ENCODE peak calls at places on chromosome 18, in five cellular contexts. B, W, Z, K and V are unnamed samples.

GRCh38 chr18:63003899-63004298 is 288.6 kb downstream of the PHLPP1 start:
- DNase-seq in W (no peak), Z (no peak), K (no peak), B (no peak), V (no peak)

GRCh38 chr18:63749489-63749888 is 25.7 kb upstream of the SERPINB7 start:
- DNase-seq in B (no peak), Z (no peak), W (no peak), K (no peak), V (no peak)

GRCh38 chr18:47758000-47758399 is 172.5 kb downstream of the SMAD2 start:
- DNase-seq in Z (no peak), W (no peak), K (no peak), B (no peak), V (no peak)

GRCh38 chr18:60755134-60755533 is 382.6 kb upstream of the MC4R start:
- DNase-seq in K (no peak), B (no peak), W (no peak), Z (no peak), V (no peak)

GRCh38 chr18:47050468-47050867 is 15.0 kb upstream of the ELOA2 start:
- DNase-seq in K (no peak), W (peak; percentile 16), Z (no peak), B (no peak), V (no peak)

GRCh38 chr18:48674758-48675157 is 135.9 kb downstream of the CTIF start:
- DNase-seq in W (no peak), B (no peak), K (peak; percentile 43), Z (no peak), V (no peak)

GRCh38 chr18:3140986-3141639 is 78.7 kb downstream of the MYOM1 start:
- DNase-seq in W (no peak), B (no peak), Z (no peak), K (no peak), V (no peak)

GRCh38 chr18:80034852-80035406 is 695 bp downstream of the RBFA start:
- DNase-seq in W (no peak), B (no peak), K (no peak), Z (no peak), V (no peak)

GRCh38 chr18:78619854-78620253 is 359.8 kb upstream of the SALL3 start:
- DNase-seq in B (no peak), K (no peak), W (no peak), Z (no peak), V (peak; percentile 19)

GRCh38 chr18:42915240-42915791 is 200.2 kb downstream of the RIT2 start:
- DNase-seq in Z (no peak), B (no peak), W (no peak), K (no peak), V (no peak)

GRCh38 chr18:49368876-49369440 is 91.5 kb downstream of the DYM start:
- DNase-seq in B (no peak), W (peak; percentile 37), Z (peak; percentile 72), K (no peak), V (peak; percentile 79)

GRCh38 chr18:4352746-4353522 is 102.2 kb downstream of the DLGAP1 start:
- DNase-seq in W (no peak), Z (no peak), B (no peak), K (no peak), V (no peak)

GRCh38 chr18:28581503-28582169 is 404.7 kb upstream of the CDH2 start:
- DNase-seq in W (no peak), B (no peak), Z (no peak), K (no peak), V (no peak)

GRCh38 chr18:26356045-26356785 is 130.0 kb downstream of the TAF4B start:
- DNase-seq in Z (no peak), B (no peak), K (no peak), W (no peak), V (no peak)

GRCh38 chr18:21433436-21433835 is 167.1 kb downstream of the ESCO1 start:
- DNase-seq in B (no peak), K (no peak), W (no peak), Z (no peak), V (no peak)

GRCh38 chr18:49988101-49988500 is 174.8 kb upstream of the ACAA2 start:
- DNase-seq in B (peak; percentile 25), K (no peak), W (no peak), Z (no peak), V (no peak)

GRCh38 chr18:69777248-69777647 is 170.4 kb downstream of the CD226 start:
- DNase-seq in Z (no peak), K (no peak), B (no peak), W (no peak), V (no peak)

GRCh38 chr18:31042391-31043181 is at the start of gene DSC3:
- DNase-seq in W (no peak), Z (peak; percentile 53), K (no peak), B (no peak), V (peak; percentile 21)

GRCh38 chr18:25921677-25922421 is 168.6 kb downstream of the SS18 start:
- DNase-seq in W (peak; percentile 54), B (no peak), K (no peak), Z (no peak), V (no peak)

GRCh38 chr18:3610818-3611217 is 160.8 kb downstream of the TGIF1 start:
- DNase-seq in Z (no peak), K (peak; percentile 33), B (no peak), W (no peak), V (no peak)

GRCh38 chr18:75211002-75211621 is 515 bp downstream of the TSHZ1 start:
- DNase-seq in B (no peak), K (no peak), Z (no peak), W (peak; percentile 24), V (peak; percentile 43)

GRCh38 chr18:41113885-41114482 is 841.0 kb upstream of the PIK3C3 start:
- DNase-seq in B (no peak), W (no peak), K (no peak), Z (no peak), V (no peak)

GRCh38 chr18:78713726-78714125 is 265.9 kb upstream of the SALL3 start:
- DNase-seq in K (no peak), W (no peak), B (no peak), Z (no peak), V (no peak)

GRCh38 chr18:61261870-61262269 is 71.4 kb upstream of the CDH20 start:
- DNase-seq in Z (no peak), W (no peak), B (no peak), K (no peak), V (no peak)

DNA sequence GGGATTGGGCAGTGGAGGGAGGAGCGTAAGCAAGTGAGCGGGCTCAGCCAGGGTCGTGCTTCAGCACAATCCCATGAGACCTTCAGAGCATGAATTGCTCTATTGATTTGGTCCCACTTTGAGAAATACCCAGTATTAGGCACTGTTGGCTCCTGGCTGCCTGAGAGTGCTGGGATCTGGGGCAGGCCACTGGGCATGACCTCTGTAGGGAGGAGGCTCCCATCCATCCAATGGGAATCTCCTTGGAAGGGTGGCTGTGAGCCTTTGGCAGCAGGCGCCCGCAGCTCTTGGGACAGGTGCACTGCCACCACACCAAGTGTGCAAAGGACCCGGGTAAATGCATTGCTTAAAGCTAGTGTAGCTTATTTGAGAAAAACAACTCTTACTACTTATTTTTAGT is 137.5 kb downstream of the LDLRAD4 start:
- DNase-seq in K (no peak), W (no peak), B (no peak), Z (peak; percentile 70), V (no peak)
- H3K4me3 ChIP-seq in K (no peak overlapping the region), W (no peak overlapping the region), B (no peak overlapping the region), Z (no peak overlapping the region), V (no peak overlapping the region)

GRCh38 chr18:9739516-9739915 is 31.4 kb downstream of the RAB31 start:
- DNase-seq in B (no peak), W (no peak), K (no peak), Z (no peak), V (no peak)
- TF ChIP-seq CTCF in B (no peak), W (no peak), K (no peak), Z (no peak), V (no peak)

DNA sequence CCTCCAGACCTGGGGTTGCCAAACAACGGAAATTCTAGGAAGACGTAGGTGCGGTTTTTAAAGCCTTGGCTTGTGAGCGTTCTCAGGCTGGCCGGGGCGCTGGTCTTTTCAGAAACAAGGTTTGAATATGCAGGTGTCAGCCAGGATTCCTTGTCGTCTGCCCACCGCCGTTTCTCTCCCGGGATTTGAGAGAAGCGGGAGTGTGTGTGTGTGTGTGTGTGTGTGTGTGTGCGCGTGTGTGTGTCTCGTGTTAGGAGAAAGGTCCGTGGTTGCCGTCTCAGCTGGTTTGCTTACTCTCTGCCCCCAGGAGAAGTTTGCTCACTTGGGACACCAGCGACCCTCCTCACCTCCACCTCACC is 1.0 kb upstream of the ONECUT2 start:
- DNase-seq in B (no peak), W (no peak), Z (no peak), K (no peak), V (no peak)
- H3K4me1 ChIP-seq in B (peaks cover 57% of the 10 kb centered on the region), W (peaks cover 21% of the 10 kb centered on the region), Z (no peaks in the 10 kb centered on the region), K (peaks cover 54% of the 10 kb centered on the region), V (no peaks in the 10 kb centered on the region)

DNA sequence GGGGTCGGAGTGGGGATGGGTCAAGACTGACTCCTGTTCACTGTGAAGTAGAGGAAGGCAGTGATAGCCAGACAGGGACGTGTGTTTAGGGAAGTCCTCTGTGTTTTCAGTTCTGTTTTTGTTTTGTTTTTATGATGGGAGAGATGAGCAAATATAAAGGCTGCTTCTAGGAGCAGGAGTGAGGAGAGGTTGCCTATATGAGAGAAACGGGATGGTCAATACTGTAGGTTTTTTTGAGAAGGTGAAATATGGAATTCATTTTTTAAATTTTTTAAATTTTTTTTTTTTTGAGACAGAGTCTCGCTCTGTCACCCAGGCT is 3.8 kb upstream of the RMC1 start:
- DNase-seq in Z (no peak), W (no peak), B (no peak), K (no peak), V (no peak)
- H3K4me3 ChIP-seq in Z (no peak overlapping the region), W (no peak overlapping the region), B (no peak overlapping the region), K (no peak overlapping the region), V (no peak overlapping the region)